ENCODE peak calls at places on chromosomes 2 and 18, in ten cellular contexts. One of them, this sample, is unnamed.

GRCh38 chr2:53473236-53473635 is 294.4 kb upstream of the CHAC2 start:
- DNase-seq in cardiac septum: no peak
- DNase-seq in activated naive CD4-positive, alpha-beta T cell: no peak
- DNase-seq in OCI-M1: peak
- DNase-seq in body of pancreas: peak
- DNase-seq in NCI-H1105 treated with DMSO at 0.1 percent for 48 hours: no peak
- DNase-seq in anterior cingulate cortex: no peak
- DNase-seq in effector memory CD8-positive, alpha-beta T cell: no peak
- DNase-seq in stimulated activated CD8-positive, alpha-beta memory T cell treated with anti-CD3 and anti-CD28 coated beads, Interleukin-15, amount 100 ng/mL, for 24 hours: no peak
- DNase-seq in KBM-7: peak
- DNase-seq in this sample: no peak

GRCh38 chr2:174047746-174048145 is 82.6 kb upstream of the SP3 start:
- DNase-seq in KBM-7: no peak
- DNase-seq in body of pancreas: no peak
- DNase-seq in anterior cingulate cortex: no peak
- DNase-seq in effector memory CD8-positive, alpha-beta T cell: no peak
- DNase-seq in activated naive CD4-positive, alpha-beta T cell: no peak
- DNase-seq in cardiac septum: no peak
- DNase-seq in NCI-H1105 treated with DMSO at 0.1 percent for 48 hours: no peak
- DNase-seq in OCI-M1: no peak
- DNase-seq in stimulated activated CD8-positive, alpha-beta memory T cell treated with anti-CD3 and anti-CD28 coated beads, Interleukin-15, amount 100 ng/mL, for 24 hours: no peak
- DNase-seq in this sample: no peak

GRCh38 chr2:217270801-217271121 is 410.9 kb upstream of the TNP1 start:
- DNase-seq in stimulated activated CD8-positive, alpha-beta memory T cell treated with anti-CD3 and anti-CD28 coated beads, Interleukin-15, amount 100 ng/mL, for 24 hours: no peak
- DNase-seq in body of pancreas: no peak
- DNase-seq in NCI-H1105 treated with DMSO at 0.1 percent for 48 hours: no peak
- DNase-seq in OCI-M1: no peak
- DNase-seq in KBM-7: no peak
- DNase-seq in anterior cingulate cortex: no peak
- DNase-seq in cardiac septum: no peak
- DNase-seq in activated naive CD4-positive, alpha-beta T cell: no peak
- DNase-seq in effector memory CD8-positive, alpha-beta T cell: no peak
- DNase-seq in this sample: no peak

GRCh38 chr2:192749606-192750200 is 555.0 kb upstream of the TMEFF2 start:
- DNase-seq in effector memory CD8-positive, alpha-beta T cell: no peak
- DNase-seq in KBM-7: peak
- DNase-seq in body of pancreas: no peak
- DNase-seq in cardiac septum: no peak
- DNase-seq in anterior cingulate cortex: no peak
- DNase-seq in activated naive CD4-positive, alpha-beta T cell: no peak
- DNase-seq in stimulated activated CD8-positive, alpha-beta memory T cell treated with anti-CD3 and anti-CD28 coated beads, Interleukin-15, amount 100 ng/mL, for 24 hours: no peak
- DNase-seq in NCI-H1105 treated with DMSO at 0.1 percent for 48 hours: peak
- DNase-seq in OCI-M1: peak
- DNase-seq in this sample: no peak

GRCh38 chr2:149686677-149687427 is 99.3 kb upstream of the MMADHC start:
- DNase-seq in anterior cingulate cortex: no peak
- DNase-seq in cardiac septum: no peak
- DNase-seq in body of pancreas: no peak
- DNase-seq in stimulated activated CD8-positive, alpha-beta memory T cell treated with anti-CD3 and anti-CD28 coated beads, Interleukin-15, amount 100 ng/mL, for 24 hours: no peak
- DNase-seq in activated naive CD4-positive, alpha-beta T cell: no peak
- DNase-seq in OCI-M1: no peak
- DNase-seq in NCI-H1105 treated with DMSO at 0.1 percent for 48 hours: no peak
- DNase-seq in KBM-7: no peak
- DNase-seq in effector memory CD8-positive, alpha-beta T cell: no peak
- DNase-seq in this sample: no peak

GRCh38 chr2:227292314-227292713 is 32.7 kb upstream of the MFF start:
- DNase-seq in effector memory CD8-positive, alpha-beta T cell: no peak
- DNase-seq in stimulated activated CD8-positive, alpha-beta memory T cell treated with anti-CD3 and anti-CD28 coated beads, Interleukin-15, amount 100 ng/mL, for 24 hours: no peak
- DNase-seq in NCI-H1105 treated with DMSO at 0.1 percent for 48 hours: no peak
- DNase-seq in KBM-7: no peak
- DNase-seq in activated naive CD4-positive, alpha-beta T cell: no peak
- DNase-seq in body of pancreas: no peak
- DNase-seq in anterior cingulate cortex: no peak
- DNase-seq in OCI-M1: no peak
- DNase-seq in cardiac septum: no peak
- DNase-seq in this sample: no peak

GRCh38 chr18:77144451-77145118 is 12.0 kb upstream of the MBP start:
- DNase-seq in body of pancreas: no peak
- DNase-seq in anterior cingulate cortex: no peak
- DNase-seq in KBM-7: no peak
- DNase-seq in NCI-H1105 treated with DMSO at 0.1 percent for 48 hours: no peak
- DNase-seq in OCI-M1: no peak
- DNase-seq in cardiac septum: no peak
- DNase-seq in stimulated activated CD8-positive, alpha-beta memory T cell treated with anti-CD3 and anti-CD28 coated beads, Interleukin-15, amount 100 ng/mL, for 24 hours: no peak
- DNase-seq in activated naive CD4-positive, alpha-beta T cell: no peak
- DNase-seq in effector memory CD8-positive, alpha-beta T cell: no peak
- DNase-seq in this sample: no peak

GRCh38 chr2:20042531-20042930 is 8.9 kb downstream of the LAPTM4A start:
- DNase-seq in anterior cingulate cortex: no peak
- DNase-seq in KBM-7: no peak
- DNase-seq in NCI-H1105 treated with DMSO at 0.1 percent for 48 hours: no peak
- DNase-seq in effector memory CD8-positive, alpha-beta T cell: no peak
- DNase-seq in cardiac septum: no peak
- DNase-seq in OCI-M1: no peak
- DNase-seq in body of pancreas: no peak
- DNase-seq in activated naive CD4-positive, alpha-beta T cell: no peak
- DNase-seq in stimulated activated CD8-positive, alpha-beta memory T cell treated with anti-CD3 and anti-CD28 coated beads, Interleukin-15, amount 100 ng/mL, for 24 hours: no peak
- DNase-seq in this sample: no peak

GRCh38 chr18:62566199-62566598 is 43.4 kb downstream of the ZCCHC2 start:
- DNase-seq in activated naive CD4-positive, alpha-beta T cell: no peak
- DNase-seq in OCI-M1: peak
- DNase-seq in body of pancreas: no peak
- DNase-seq in NCI-H1105 treated with DMSO at 0.1 percent for 48 hours: peak
- DNase-seq in cardiac septum: no peak
- DNase-seq in stimulated activated CD8-positive, alpha-beta memory T cell treated with anti-CD3 and anti-CD28 coated beads, Interleukin-15, amount 100 ng/mL, for 24 hours: no peak
- DNase-seq in anterior cingulate cortex: peak
- DNase-seq in KBM-7: peak
- DNase-seq in effector memory CD8-positive, alpha-beta T cell: no peak
- DNase-seq in this sample: no peak

GRCh38 chr2:218898109-218898878 is 17.6 kb downstream of the WNT10A start:
- DNase-seq in stimulated activated CD8-positive, alpha-beta memory T cell treated with anti-CD3 and anti-CD28 coated beads, Interleukin-15, amount 100 ng/mL, for 24 hours: peak
- DNase-seq in effector memory CD8-positive, alpha-beta T cell: peak
- DNase-seq in activated naive CD4-positive, alpha-beta T cell: peak
- DNase-seq in OCI-M1: peak
- DNase-seq in cardiac septum: peak
- DNase-seq in body of pancreas: peak
- DNase-seq in KBM-7: peak
- DNase-seq in anterior cingulate cortex: no peak
- DNase-seq in NCI-H1105 treated with DMSO at 0.1 percent for 48 hours: peak
- DNase-seq in this sample: peak

GRCh38 chr2:143686585-143687164 is 557.5 kb downstream of the ARHGAP15 start:
- DNase-seq in stimulated activated CD8-positive, alpha-beta memory T cell treated with anti-CD3 and anti-CD28 coated beads, Interleukin-15, amount 100 ng/mL, for 24 hours: no peak
- DNase-seq in effector memory CD8-positive, alpha-beta T cell: no peak
- DNase-seq in KBM-7: peak
- DNase-seq in activated naive CD4-positive, alpha-beta T cell: no peak
- DNase-seq in body of pancreas: no peak
- DNase-seq in OCI-M1: peak
- DNase-seq in anterior cingulate cortex: no peak
- DNase-seq in cardiac septum: no peak
- DNase-seq in NCI-H1105 treated with DMSO at 0.1 percent for 48 hours: peak
- DNase-seq in this sample: peak

GRCh38 chr2:219919506-219919905 is 292.1 kb downstream of the SLC4A3 start:
- DNase-seq in effector memory CD8-positive, alpha-beta T cell: no peak
- DNase-seq in OCI-M1: no peak
- DNase-seq in body of pancreas: no peak
- DNase-seq in anterior cingulate cortex: no peak
- DNase-seq in stimulated activated CD8-positive, alpha-beta memory T cell treated with anti-CD3 and anti-CD28 coated beads, Interleukin-15, amount 100 ng/mL, for 24 hours: no peak
- DNase-seq in cardiac septum: no peak
- DNase-seq in KBM-7: no peak
- DNase-seq in NCI-H1105 treated with DMSO at 0.1 percent for 48 hours: no peak
- DNase-seq in activated naive CD4-positive, alpha-beta T cell: no peak
- DNase-seq in this sample: no peak

GRCh38 chr2:144350151-144350802 is 169.6 kb downstream of the ZEB2 start:
- DNase-seq in effector memory CD8-positive, alpha-beta T cell: no peak
- DNase-seq in activated naive CD4-positive, alpha-beta T cell: no peak
- DNase-seq in OCI-M1: no peak
- DNase-seq in NCI-H1105 treated with DMSO at 0.1 percent for 48 hours: no peak
- DNase-seq in KBM-7: no peak
- DNase-seq in anterior cingulate cortex: no peak
- DNase-seq in cardiac septum: no peak
- DNase-seq in body of pancreas: no peak
- DNase-seq in stimulated activated CD8-positive, alpha-beta memory T cell treated with anti-CD3 and anti-CD28 coated beads, Interleukin-15, amount 100 ng/mL, for 24 hours: no peak
- DNase-seq in this sample: no peak

GRCh38 chr2:195486987-195487644 is 169.9 kb upstream of the SLC39A10 start:
- DNase-seq in OCI-M1: peak
- DNase-seq in cardiac septum: no peak
- DNase-seq in activated naive CD4-positive, alpha-beta T cell: no peak
- DNase-seq in KBM-7: peak
- DNase-seq in anterior cingulate cortex: no peak
- DNase-seq in body of pancreas: no peak
- DNase-seq in effector memory CD8-positive, alpha-beta T cell: peak
- DNase-seq in NCI-H1105 treated with DMSO at 0.1 percent for 48 hours: no peak
- DNase-seq in stimulated activated CD8-positive, alpha-beta memory T cell treated with anti-CD3 and anti-CD28 coated beads, Interleukin-15, amount 100 ng/mL, for 24 hours: no peak
- DNase-seq in this sample: peak